ENCODE peak calls at places on chromosomes 7 and 10, in eight cellular contexts. One of them, this sample, is unnamed.
A peak's percentile ranks its signal among the peaks of the same experiment; 100 is the strongest.

GRCh38 chr7:140671966-140672365 is 779 bp upstream of the ADCK2 start:
- DNase-seq in iPS-NIHi11: no peak
- DNase-seq in B cell: no peak
- DNase-seq in GM12892: no peak
- DNase-seq in T-helper 9 cell: no peak
- DNase-seq in heart left ventricle: no peak
- DNase-seq in HTR-8/SVneo: no peak
- DNase-seq in esophagus squamous epithelium: no peak
- DNase-seq in this sample: no peak

GRCh38 chr7:102221961-102222360 is 64.7 kb upstream of the SH2B2 start:
- DNase-seq in iPS-NIHi11: no peak
- DNase-seq in B cell: no peak
- DNase-seq in GM12892: no peak
- DNase-seq in T-helper 9 cell: no peak
- DNase-seq in heart left ventricle: no peak
- DNase-seq in HTR-8/SVneo: no peak
- DNase-seq in esophagus squamous epithelium: no peak
- DNase-seq in this sample: no peak

GRCh38 chr7:142908921-142909870 is 23.7 kb upstream of the TRPV6 start:
- DNase-seq in iPS-NIHi11: peak; percentile 62
- DNase-seq in B cell: peak; percentile 27
- DNase-seq in GM12892: no peak
- DNase-seq in T-helper 9 cell: no peak
- DNase-seq in heart left ventricle: no peak
- DNase-seq in HTR-8/SVneo: no peak
- DNase-seq in esophagus squamous epithelium: no peak
- DNase-seq in this sample: peak; percentile 36

GRCh38 chr10:15208221-15208620 is 39.7 kb upstream of the NMT2 start:
- DNase-seq in iPS-NIHi11: no peak
- DNase-seq in B cell: no peak
- DNase-seq in GM12892: no peak
- DNase-seq in T-helper 9 cell: no peak
- DNase-seq in heart left ventricle: no peak
- DNase-seq in HTR-8/SVneo: no peak
- DNase-seq in esophagus squamous epithelium: no peak
- DNase-seq in this sample: no peak

GRCh38 chr10:104330168-104331117 is 7.8 kb downstream of the ITPRIP start:
- DNase-seq in iPS-NIHi11: no peak
- DNase-seq in B cell: no peak
- DNase-seq in GM12892: no peak
- DNase-seq in T-helper 9 cell: no peak
- DNase-seq in heart left ventricle: no peak
- DNase-seq in HTR-8/SVneo: no peak
- DNase-seq in esophagus squamous epithelium: no peak
- DNase-seq in this sample: peak; percentile 77

GRCh38 chr7:75532639-75533038 is 40.5 kb downstream of the SPDYE5 start:
- DNase-seq in iPS-NIHi11: no peak
- DNase-seq in B cell: no peak
- DNase-seq in GM12892: no peak
- DNase-seq in T-helper 9 cell: no peak
- DNase-seq in heart left ventricle: no peak
- DNase-seq in HTR-8/SVneo: no peak
- DNase-seq in esophagus squamous epithelium: no peak
- DNase-seq in this sample: no peak

GRCh38 chr10:4174197-4174596 is 389.2 kb upstream of the KLF6 start:
- DNase-seq in iPS-NIHi11: peak; percentile 48
- DNase-seq in B cell: no peak
- DNase-seq in GM12892: no peak
- DNase-seq in T-helper 9 cell: no peak
- DNase-seq in heart left ventricle: no peak
- DNase-seq in HTR-8/SVneo: peak; percentile 29
- DNase-seq in esophagus squamous epithelium: no peak
- DNase-seq in this sample: peak; percentile 24

GRCh38 chr10:115125505-115125904 is 32.3 kb downstream of the ATRNL1 start:
- DNase-seq in iPS-NIHi11: no peak
- DNase-seq in B cell: no peak
- DNase-seq in GM12892: no peak
- DNase-seq in T-helper 9 cell: no peak
- DNase-seq in heart left ventricle: no peak
- DNase-seq in HTR-8/SVneo: no peak
- DNase-seq in esophagus squamous epithelium: no peak
- DNase-seq in this sample: no peak

GRCh38 chr10:89029201-89029600 is 38.6 kb downstream of the FAS start:
- DNase-seq in iPS-NIHi11: no peak
- DNase-seq in B cell: no peak
- DNase-seq in GM12892: no peak
- DNase-seq in T-helper 9 cell: no peak
- DNase-seq in heart left ventricle: no peak
- DNase-seq in HTR-8/SVneo: no peak
- DNase-seq in esophagus squamous epithelium: no peak
- DNase-seq in this sample: no peak

GRCh38 chr7:132557489-132558044 is 18.7 kb downstream of the PLXNA4 start:
- DNase-seq in iPS-NIHi11: no peak
- DNase-seq in B cell: no peak
- DNase-seq in GM12892: no peak
- DNase-seq in T-helper 9 cell: no peak
- DNase-seq in heart left ventricle: no peak
- DNase-seq in HTR-8/SVneo: no peak
- DNase-seq in esophagus squamous epithelium: no peak
- DNase-seq in this sample: peak; percentile 27

GRCh38 chr10:102514487-102515311 is 10.9 kb downstream of the SUFU start:
- DNase-seq in iPS-NIHi11: no peak
- DNase-seq in B cell: no peak
- DNase-seq in GM12892: no peak
- DNase-seq in T-helper 9 cell: no peak
- DNase-seq in heart left ventricle: no peak
- DNase-seq in HTR-8/SVneo: no peak
- DNase-seq in esophagus squamous epithelium: no peak
- DNase-seq in this sample: no peak

GRCh38 chr7:158645842-158646241 is 58.2 kb upstream of the PTPRN2 start:
- DNase-seq in iPS-NIHi11: no peak
- DNase-seq in B cell: no peak
- DNase-seq in GM12892: no peak
- DNase-seq in T-helper 9 cell: no peak
- DNase-seq in heart left ventricle: no peak
- DNase-seq in HTR-8/SVneo: no peak
- DNase-seq in esophagus squamous epithelium: no peak
- DNase-seq in this sample: no peak

GRCh38 chr7:988426-988911 is 5.5 kb downstream of the CYP2W1 start:
- DNase-seq in iPS-NIHi11: no peak
- DNase-seq in B cell: no peak
- DNase-seq in GM12892: no peak
- DNase-seq in T-helper 9 cell: no peak
- DNase-seq in heart left ventricle: no peak
- DNase-seq in HTR-8/SVneo: no peak
- DNase-seq in esophagus squamous epithelium: no peak
- DNase-seq in this sample: no peak

GRCh38 chr7:23347682-23348180 is 48.6 kb downstream of the MALSU1 start:
- DNase-seq in iPS-NIHi11: no peak
- DNase-seq in B cell: no peak
- DNase-seq in GM12892: no peak
- DNase-seq in T-helper 9 cell: no peak
- DNase-seq in heart left ventricle: no peak
- DNase-seq in HTR-8/SVneo: peak; percentile 77
- DNase-seq in esophagus squamous epithelium: no peak
- DNase-seq in this sample: peak; percentile 81

GRCh38 chr10:12503311-12503710 is 154.0 kb downstream of the CAMK1D start:
- DNase-seq in iPS-NIHi11: peak; percentile 48
- DNase-seq in B cell: no peak
- DNase-seq in GM12892: no peak
- DNase-seq in T-helper 9 cell: no peak
- DNase-seq in heart left ventricle: no peak
- DNase-seq in HTR-8/SVneo: no peak
- DNase-seq in esophagus squamous epithelium: no peak
- DNase-seq in this sample: no peak

GRCh38 chr7:28708458-28708951 is 249.6 kb downstream of the TRIL start:
- DNase-seq in iPS-NIHi11: peak; percentile 20
- DNase-seq in B cell: no peak
- DNase-seq in GM12892: no peak
- DNase-seq in T-helper 9 cell: no peak
- DNase-seq in heart left ventricle: no peak
- DNase-seq in HTR-8/SVneo: no peak
- DNase-seq in esophagus squamous epithelium: no peak
- DNase-seq in this sample: peak; percentile 30

GRCh38 chr7:44288811-44289340 is 36.5 kb downstream of the CAMK2B start:
- DNase-seq in iPS-NIHi11: no peak
- DNase-seq in B cell: no peak
- DNase-seq in GM12892: no peak
- DNase-seq in T-helper 9 cell: no peak
- DNase-seq in heart left ventricle: peak; percentile 8
- DNase-seq in HTR-8/SVneo: no peak
- DNase-seq in esophagus squamous epithelium: no peak
- DNase-seq in this sample: no peak

GRCh38 chr10:44427479-44427878 is 42.6 kb upstream of the CXCL12 start:
- DNase-seq in iPS-NIHi11: no peak
- DNase-seq in B cell: no peak
- DNase-seq in GM12892: no peak
- DNase-seq in T-helper 9 cell: no peak
- DNase-seq in heart left ventricle: no peak
- DNase-seq in HTR-8/SVneo: no peak
- DNase-seq in esophagus squamous epithelium: no peak
- DNase-seq in this sample: no peak

This sample was measured in AG20443.